ENCODE peak calls at places on chromosomes 16 and 17, in seven cellular contexts. One of them, this sample, is unnamed.
A peak's percentile ranks its signal among the peaks of the same experiment; 100 is the strongest.

GRCh38 chr16:73280366-73280765 is 232.4 kb upstream of the ZFHX3 start:
- DNase-seq in stimulated activated CD4-positive, alpha-beta T cell treated with anti-CD3 and anti-CD28 coated beads, Interleukin-1b, Interleukin-23, amount 100 ng/mL, for 4 hours: no peak
- DNase-seq in ACHN: no peak
- DNase-seq in choroid plexus epithelial cell: no peak
- DNase-seq in activated CD8-positive, alpha-beta memory T cell treated with anti-CD3 and anti-CD28 coated beads, Interleukin-2, amount 50 U/mL, for 48 hours: no peak
- DNase-seq in effector memory CD4-positive, alpha-beta T cell: no peak
- DNase-seq in GM03348: no peak
- DNase-seq in this sample: no peak

GRCh38 chr16:48146131-48146530 is 9.7 kb downstream of the ABCC12 start:
- DNase-seq in stimulated activated CD4-positive, alpha-beta T cell treated with anti-CD3 and anti-CD28 coated beads, Interleukin-1b, Interleukin-23, amount 100 ng/mL, for 4 hours: no peak
- DNase-seq in ACHN: no peak
- DNase-seq in choroid plexus epithelial cell: no peak
- DNase-seq in activated CD8-positive, alpha-beta memory T cell treated with anti-CD3 and anti-CD28 coated beads, Interleukin-2, amount 50 U/mL, for 48 hours: no peak
- DNase-seq in effector memory CD4-positive, alpha-beta T cell: no peak
- DNase-seq in GM03348: no peak
- DNase-seq in this sample: no peak

GRCh38 chr16:4686497-4687210 is 6.7 kb upstream of the NUDT16L1 start:
- DNase-seq in stimulated activated CD4-positive, alpha-beta T cell treated with anti-CD3 and anti-CD28 coated beads, Interleukin-1b, Interleukin-23, amount 100 ng/mL, for 4 hours: no peak
- DNase-seq in ACHN: no peak
- DNase-seq in choroid plexus epithelial cell: no peak
- DNase-seq in activated CD8-positive, alpha-beta memory T cell treated with anti-CD3 and anti-CD28 coated beads, Interleukin-2, amount 50 U/mL, for 48 hours: no peak
- DNase-seq in effector memory CD4-positive, alpha-beta T cell: no peak
- DNase-seq in GM03348: no peak
- DNase-seq in this sample: no peak

GRCh38 chr17:7632492-7632894 is 2.6 kb downstream of the SHBG start:
- DNase-seq in stimulated activated CD4-positive, alpha-beta T cell treated with anti-CD3 and anti-CD28 coated beads, Interleukin-1b, Interleukin-23, amount 100 ng/mL, for 4 hours: no peak
- DNase-seq in ACHN: peak; percentile 62
- DNase-seq in choroid plexus epithelial cell: peak; percentile 75
- DNase-seq in activated CD8-positive, alpha-beta memory T cell treated with anti-CD3 and anti-CD28 coated beads, Interleukin-2, amount 50 U/mL, for 48 hours: no peak
- DNase-seq in effector memory CD4-positive, alpha-beta T cell: no peak
- DNase-seq in GM03348: peak; percentile 82
- DNase-seq in this sample: peak; percentile 71

GRCh38 chr17:41329279-41329925 is 13.9 kb upstream of the KRTAP17-1 start:
- DNase-seq in stimulated activated CD4-positive, alpha-beta T cell treated with anti-CD3 and anti-CD28 coated beads, Interleukin-1b, Interleukin-23, amount 100 ng/mL, for 4 hours: no peak
- DNase-seq in ACHN: peak; percentile 72
- DNase-seq in choroid plexus epithelial cell: peak; percentile 63
- DNase-seq in activated CD8-positive, alpha-beta memory T cell treated with anti-CD3 and anti-CD28 coated beads, Interleukin-2, amount 50 U/mL, for 48 hours: peak; percentile 60
- DNase-seq in effector memory CD4-positive, alpha-beta T cell: no peak
- DNase-seq in GM03348: peak; percentile 86
- DNase-seq in this sample: peak; percentile 78

GRCh38 chr16:83253526-83253925 is 554.3 kb upstream of the HSBP1 start:
- DNase-seq in stimulated activated CD4-positive, alpha-beta T cell treated with anti-CD3 and anti-CD28 coated beads, Interleukin-1b, Interleukin-23, amount 100 ng/mL, for 4 hours: no peak
- DNase-seq in ACHN: no peak
- DNase-seq in choroid plexus epithelial cell: no peak
- DNase-seq in activated CD8-positive, alpha-beta memory T cell treated with anti-CD3 and anti-CD28 coated beads, Interleukin-2, amount 50 U/mL, for 48 hours: no peak
- DNase-seq in effector memory CD4-positive, alpha-beta T cell: no peak
- DNase-seq in GM03348: no peak
- DNase-seq in this sample: no peak

GRCh38 chr17:51154176-51154575 is 817 bp downstream of the NME1 start:
- DNase-seq in stimulated activated CD4-positive, alpha-beta T cell treated with anti-CD3 and anti-CD28 coated beads, Interleukin-1b, Interleukin-23, amount 100 ng/mL, for 4 hours: no peak
- DNase-seq in ACHN: no peak
- DNase-seq in choroid plexus epithelial cell: peak; percentile 35
- DNase-seq in activated CD8-positive, alpha-beta memory T cell treated with anti-CD3 and anti-CD28 coated beads, Interleukin-2, amount 50 U/mL, for 48 hours: no peak
- DNase-seq in effector memory CD4-positive, alpha-beta T cell: no peak
- DNase-seq in GM03348: no peak
- DNase-seq in this sample: no peak

GRCh38 chr16:13463619-13464018 is 456.3 kb upstream of the ERCC4 start:
- DNase-seq in stimulated activated CD4-positive, alpha-beta T cell treated with anti-CD3 and anti-CD28 coated beads, Interleukin-1b, Interleukin-23, amount 100 ng/mL, for 4 hours: no peak
- DNase-seq in ACHN: no peak
- DNase-seq in choroid plexus epithelial cell: no peak
- DNase-seq in activated CD8-positive, alpha-beta memory T cell treated with anti-CD3 and anti-CD28 coated beads, Interleukin-2, amount 50 U/mL, for 48 hours: no peak
- DNase-seq in effector memory CD4-positive, alpha-beta T cell: no peak
- DNase-seq in GM03348: no peak
- DNase-seq in this sample: no peak

GRCh38 chr16:49093939-49094338 is 187.7 kb downstream of the CBLN1 start:
- DNase-seq in stimulated activated CD4-positive, alpha-beta T cell treated with anti-CD3 and anti-CD28 coated beads, Interleukin-1b, Interleukin-23, amount 100 ng/mL, for 4 hours: no peak
- DNase-seq in ACHN: no peak
- DNase-seq in choroid plexus epithelial cell: no peak
- DNase-seq in activated CD8-positive, alpha-beta memory T cell treated with anti-CD3 and anti-CD28 coated beads, Interleukin-2, amount 50 U/mL, for 48 hours: no peak
- DNase-seq in effector memory CD4-positive, alpha-beta T cell: no peak
- DNase-seq in GM03348: no peak
- DNase-seq in this sample: no peak

GRCh38 chr17:21302711-21303425 is 18.4 kb downstream of the MAP2K3 start:
- DNase-seq in stimulated activated CD4-positive, alpha-beta T cell treated with anti-CD3 and anti-CD28 coated beads, Interleukin-1b, Interleukin-23, amount 100 ng/mL, for 4 hours: no peak
- DNase-seq in ACHN: no peak
- DNase-seq in choroid plexus epithelial cell: no peak
- DNase-seq in activated CD8-positive, alpha-beta memory T cell treated with anti-CD3 and anti-CD28 coated beads, Interleukin-2, amount 50 U/mL, for 48 hours: no peak
- DNase-seq in effector memory CD4-positive, alpha-beta T cell: no peak
- DNase-seq in GM03348: no peak
- DNase-seq in this sample: no peak

GRCh38 chr17:43579570-43580140 is 33.5 kb upstream of the ETV4 start:
- DNase-seq in stimulated activated CD4-positive, alpha-beta T cell treated with anti-CD3 and anti-CD28 coated beads, Interleukin-1b, Interleukin-23, amount 100 ng/mL, for 4 hours: no peak
- DNase-seq in ACHN: peak; percentile 67
- DNase-seq in choroid plexus epithelial cell: peak; percentile 76
- DNase-seq in activated CD8-positive, alpha-beta memory T cell treated with anti-CD3 and anti-CD28 coated beads, Interleukin-2, amount 50 U/mL, for 48 hours: no peak
- DNase-seq in effector memory CD4-positive, alpha-beta T cell: no peak
- DNase-seq in GM03348: peak; percentile 73
- DNase-seq in this sample: peak; percentile 43

GRCh38 chr16:17258848-17259713 is 211.7 kb downstream of the XYLT1 start:
- DNase-seq in stimulated activated CD4-positive, alpha-beta T cell treated with anti-CD3 and anti-CD28 coated beads, Interleukin-1b, Interleukin-23, amount 100 ng/mL, for 4 hours: no peak
- DNase-seq in ACHN: no peak
- DNase-seq in choroid plexus epithelial cell: no peak
- DNase-seq in activated CD8-positive, alpha-beta memory T cell treated with anti-CD3 and anti-CD28 coated beads, Interleukin-2, amount 50 U/mL, for 48 hours: no peak
- DNase-seq in effector memory CD4-positive, alpha-beta T cell: no peak
- DNase-seq in GM03348: no peak
- DNase-seq in this sample: peak; percentile 12

GRCh38 chr16:57873218-57873617 is 70.9 kb upstream of the KIFC3 start:
- DNase-seq in stimulated activated CD4-positive, alpha-beta T cell treated with anti-CD3 and anti-CD28 coated beads, Interleukin-1b, Interleukin-23, amount 100 ng/mL, for 4 hours: no peak
- DNase-seq in ACHN: no peak
- DNase-seq in choroid plexus epithelial cell: no peak
- DNase-seq in activated CD8-positive, alpha-beta memory T cell treated with anti-CD3 and anti-CD28 coated beads, Interleukin-2, amount 50 U/mL, for 48 hours: no peak
- DNase-seq in effector memory CD4-positive, alpha-beta T cell: no peak
- DNase-seq in GM03348: no peak
- DNase-seq in this sample: no peak

GRCh38 chr16:4859900-4860255 is 12.6 kb downstream of the UBN1 start:
- DNase-seq in stimulated activated CD4-positive, alpha-beta T cell treated with anti-CD3 and anti-CD28 coated beads, Interleukin-1b, Interleukin-23, amount 100 ng/mL, for 4 hours: no peak
- DNase-seq in ACHN: no peak
- DNase-seq in choroid plexus epithelial cell: peak; percentile 48
- DNase-seq in activated CD8-positive, alpha-beta memory T cell treated with anti-CD3 and anti-CD28 coated beads, Interleukin-2, amount 50 U/mL, for 48 hours: no peak
- DNase-seq in effector memory CD4-positive, alpha-beta T cell: no peak
- DNase-seq in GM03348: no peak
- DNase-seq in this sample: no peak